ENCODE peak calls at places on chromosome 12, in nine cellular contexts. One of them, this sample, is unnamed.

GRCh38 chr12:127485528-127485927 is 781.4 kb upstream of the TMEM132C start:
- DNase-seq in cardiac fibroblast: peak
- DNase-seq in fibroblast of the aortic adventitia: peak
- DNase-seq in A673: peak
- DNase-seq in OCI-LY7: no peak
- DNase-seq in activated B cell treated with CpG ODN at 0.5 μM for 24 hours: no peak
- DNase-seq in choroid plexus epithelial cell: peak
- DNase-seq in mesothelial cell of epicardium: no peak
- DNase-seq in body of pancreas: no peak
- DNase-seq in this sample: peak

GRCh38 chr12:34106172-34106571 is 83.9 kb downstream of the ALG10 start:
- DNase-seq in cardiac fibroblast: no peak
- DNase-seq in fibroblast of the aortic adventitia: no peak
- DNase-seq in A673: no peak
- DNase-seq in OCI-LY7: no peak
- DNase-seq in activated B cell treated with CpG ODN at 0.5 μM for 24 hours: no peak
- DNase-seq in choroid plexus epithelial cell: no peak
- DNase-seq in mesothelial cell of epicardium: no peak
- DNase-seq in body of pancreas: no peak
- DNase-seq in this sample: no peak

GRCh38 chr12:67697981-67698380 is 49.4 kb downstream of the DYRK2 start:
- DNase-seq in cardiac fibroblast: no peak
- DNase-seq in fibroblast of the aortic adventitia: peak
- DNase-seq in A673: no peak
- DNase-seq in OCI-LY7: no peak
- DNase-seq in activated B cell treated with CpG ODN at 0.5 μM for 24 hours: no peak
- DNase-seq in choroid plexus epithelial cell: no peak
- DNase-seq in mesothelial cell of epicardium: no peak
- DNase-seq in body of pancreas: no peak
- DNase-seq in this sample: no peak

GRCh38 chr12:83826112-83826511 is 1086.5 kb downstream of the SLC6A15 start:
- DNase-seq in cardiac fibroblast: peak
- DNase-seq in fibroblast of the aortic adventitia: peak
- DNase-seq in A673: peak
- DNase-seq in OCI-LY7: peak
- DNase-seq in activated B cell treated with CpG ODN at 0.5 μM for 24 hours: no peak
- DNase-seq in choroid plexus epithelial cell: peak
- DNase-seq in mesothelial cell of epicardium: no peak
- DNase-seq in body of pancreas: peak
- DNase-seq in this sample: peak

GRCh38 chr12:103966736-103967135 is 1.1 kb downstream of the TDG start:
- DNase-seq in cardiac fibroblast: peak
- DNase-seq in fibroblast of the aortic adventitia: peak
- DNase-seq in A673: no peak
- DNase-seq in OCI-LY7: no peak
- DNase-seq in activated B cell treated with CpG ODN at 0.5 μM for 24 hours: no peak
- DNase-seq in choroid plexus epithelial cell: peak
- DNase-seq in mesothelial cell of epicardium: no peak
- DNase-seq in body of pancreas: no peak
- DNase-seq in this sample: no peak

GRCh38 chr12:2691001-2691339 is 103.8 kb upstream of the FKBP4 start:
- DNase-seq in cardiac fibroblast: no peak
- DNase-seq in fibroblast of the aortic adventitia: no peak
- DNase-seq in A673: no peak
- DNase-seq in OCI-LY7: no peak
- DNase-seq in activated B cell treated with CpG ODN at 0.5 μM for 24 hours: no peak
- DNase-seq in choroid plexus epithelial cell: peak
- DNase-seq in mesothelial cell of epicardium: no peak
- DNase-seq in body of pancreas: no peak
- DNase-seq in this sample: no peak

GRCh38 chr12:55737581-55738112 is 5.3 kb upstream of the GDF11 start:
- DNase-seq in cardiac fibroblast: no peak
- DNase-seq in fibroblast of the aortic adventitia: no peak
- DNase-seq in A673: peak
- DNase-seq in OCI-LY7: peak
- DNase-seq in activated B cell treated with CpG ODN at 0.5 μM for 24 hours: no peak
- DNase-seq in choroid plexus epithelial cell: no peak
- DNase-seq in mesothelial cell of epicardium: no peak
- DNase-seq in body of pancreas: no peak
- DNase-seq in this sample: no peak

GRCh38 chr12:63075376-63076000 is 75.5 kb downstream of the AVPR1A start:
- DNase-seq in cardiac fibroblast: no peak
- DNase-seq in fibroblast of the aortic adventitia: no peak
- DNase-seq in A673: no peak
- DNase-seq in OCI-LY7: no peak
- DNase-seq in activated B cell treated with CpG ODN at 0.5 μM for 24 hours: no peak
- DNase-seq in choroid plexus epithelial cell: no peak
- DNase-seq in mesothelial cell of epicardium: no peak
- DNase-seq in body of pancreas: no peak
- DNase-seq in this sample: no peak

GRCh38 chr12:112584266-112584722 is 165.5 kb downstream of the PTPN11 start:
- DNase-seq in cardiac fibroblast: peak
- DNase-seq in fibroblast of the aortic adventitia: no peak
- DNase-seq in A673: peak
- DNase-seq in OCI-LY7: peak
- DNase-seq in activated B cell treated with CpG ODN at 0.5 μM for 24 hours: no peak
- DNase-seq in choroid plexus epithelial cell: no peak
- DNase-seq in mesothelial cell of epicardium: no peak
- DNase-seq in body of pancreas: no peak
- DNase-seq in this sample: no peak

GRCh38 chr12:88870000-88870737 is 289.9 kb upstream of the KITLG start:
- DNase-seq in cardiac fibroblast: peak
- DNase-seq in fibroblast of the aortic adventitia: peak
- DNase-seq in A673: no peak
- DNase-seq in OCI-LY7: no peak
- DNase-seq in activated B cell treated with CpG ODN at 0.5 μM for 24 hours: no peak
- DNase-seq in choroid plexus epithelial cell: peak
- DNase-seq in mesothelial cell of epicardium: no peak
- DNase-seq in body of pancreas: no peak
- DNase-seq in this sample: peak

GRCh38 chr12:16870845-16871244 is 264.9 kb upstream of the LMO3 start:
- DNase-seq in cardiac fibroblast: no peak
- DNase-seq in fibroblast of the aortic adventitia: no peak
- DNase-seq in A673: no peak
- DNase-seq in OCI-LY7: no peak
- DNase-seq in activated B cell treated with CpG ODN at 0.5 μM for 24 hours: no peak
- DNase-seq in choroid plexus epithelial cell: no peak
- DNase-seq in mesothelial cell of epicardium: no peak
- DNase-seq in body of pancreas: no peak
- DNase-seq in this sample: no peak

GRCh38 chr12:75585309-75585708 is 73.9 kb upstream of the KRR1 start:
- DNase-seq in cardiac fibroblast: peak
- DNase-seq in fibroblast of the aortic adventitia: peak
- DNase-seq in A673: no peak
- DNase-seq in OCI-LY7: no peak
- DNase-seq in activated B cell treated with CpG ODN at 0.5 μM for 24 hours: no peak
- DNase-seq in choroid plexus epithelial cell: peak
- DNase-seq in mesothelial cell of epicardium: no peak
- DNase-seq in body of pancreas: no peak
- DNase-seq in this sample: peak

GRCh38 chr12:104026841-104027599 is 23.0 kb downstream of the GLT8D2 start:
- DNase-seq in cardiac fibroblast: no peak
- DNase-seq in fibroblast of the aortic adventitia: no peak
- DNase-seq in A673: no peak
- DNase-seq in OCI-LY7: no peak
- DNase-seq in activated B cell treated with CpG ODN at 0.5 μM for 24 hours: no peak
- DNase-seq in choroid plexus epithelial cell: no peak
- DNase-seq in mesothelial cell of epicardium: no peak
- DNase-seq in body of pancreas: no peak
- DNase-seq in this sample: no peak

GRCh38 chr12:108642269-108642870 is 8.7 kb upstream of the SELPLG start:
- DNase-seq in cardiac fibroblast: no peak
- DNase-seq in fibroblast of the aortic adventitia: no peak
- DNase-seq in A673: no peak
- DNase-seq in OCI-LY7: peak
- DNase-seq in activated B cell treated with CpG ODN at 0.5 μM for 24 hours: no peak
- DNase-seq in choroid plexus epithelial cell: no peak
- DNase-seq in mesothelial cell of epicardium: no peak
- DNase-seq in body of pancreas: no peak
- DNase-seq in this sample: no peak

GRCh38 chr12:75854681-75855309 is 176.8 kb downstream of the PHLDA1 start:
- DNase-seq in cardiac fibroblast: peak
- DNase-seq in fibroblast of the aortic adventitia: peak
- DNase-seq in A673: no peak
- DNase-seq in OCI-LY7: no peak
- DNase-seq in activated B cell treated with CpG ODN at 0.5 μM for 24 hours: no peak
- DNase-seq in choroid plexus epithelial cell: no peak
- DNase-seq in mesothelial cell of epicardium: no peak
- DNase-seq in body of pancreas: no peak
- DNase-seq in this sample: peak

GRCh38 chr12:3315201-3315661 is 175.8 kb upstream of the PRMT8 start:
- DNase-seq in cardiac fibroblast: peak
- DNase-seq in fibroblast of the aortic adventitia: peak
- DNase-seq in A673: no peak
- DNase-seq in OCI-LY7: no peak
- DNase-seq in activated B cell treated with CpG ODN at 0.5 μM for 24 hours: no peak
- DNase-seq in choroid plexus epithelial cell: peak
- DNase-seq in mesothelial cell of epicardium: no peak
- DNase-seq in body of pancreas: peak
- DNase-seq in this sample: peak

GRCh38 chr12:48336564-48336963 is 14.2 kb downstream of the ZNF641 start:
- DNase-seq in cardiac fibroblast: peak
- DNase-seq in fibroblast of the aortic adventitia: no peak
- DNase-seq in A673: no peak
- DNase-seq in OCI-LY7: peak
- DNase-seq in activated B cell treated with CpG ODN at 0.5 μM for 24 hours: no peak
- DNase-seq in choroid plexus epithelial cell: peak
- DNase-seq in mesothelial cell of epicardium: no peak
- DNase-seq in body of pancreas: no peak
- DNase-seq in this sample: no peak
- TF ChIP-seq CTCF in cardiac fibroblast: no peak
- TF ChIP-seq CTCF in fibroblast of the aortic adventitia: no peak
- TF ChIP-seq CTCF in A673: peak
- TF ChIP-seq CTCF in OCI-LY7: peak
- TF ChIP-seq CTCF in activated B cell treated with CpG ODN at 0.5 μM for 24 hours: no peak
- TF ChIP-seq CTCF in choroid plexus epithelial cell: peak
- TF ChIP-seq CTCF in mesothelial cell of epicardium: no peak
- TF ChIP-seq CTCF in body of pancreas: no peak
- TF ChIP-seq CTCF in this sample: peak

GRCh38 chr12:105085537-105085936 is 1.3 kb upstream of the ALDH1L2 start:
- DNase-seq in cardiac fibroblast: no peak
- DNase-seq in fibroblast of the aortic adventitia: no peak
- DNase-seq in A673: peak
- DNase-seq in OCI-LY7: no peak
- DNase-seq in activated B cell treated with CpG ODN at 0.5 μM for 24 hours: no peak
- DNase-seq in choroid plexus epithelial cell: no peak
- DNase-seq in mesothelial cell of epicardium: no peak
- DNase-seq in body of pancreas: no peak
- DNase-seq in this sample: no peak
- TF ChIP-seq CTCF in cardiac fibroblast: no peak
- TF ChIP-seq CTCF in fibroblast of the aortic adventitia: no peak
- TF ChIP-seq CTCF in A673: peak
- TF ChIP-seq CTCF in OCI-LY7: peak
- TF ChIP-seq CTCF in activated B cell treated with CpG ODN at 0.5 μM for 24 hours: no peak
- TF ChIP-seq CTCF in choroid plexus epithelial cell: peak
- TF ChIP-seq CTCF in mesothelial cell of epicardium: no peak
- TF ChIP-seq CTCF in body of pancreas: no peak
- TF ChIP-seq CTCF in this sample: peak

GRCh38 chr12:52168019-52168717 is 23.6 kb downstream of the KRT80 start:
- DNase-seq in cardiac fibroblast: peak
- DNase-seq in fibroblast of the aortic adventitia: no peak
- DNase-seq in A673: no peak
- DNase-seq in OCI-LY7: no peak
- DNase-seq in activated B cell treated with CpG ODN at 0.5 μM for 24 hours: no peak
- DNase-seq in choroid plexus epithelial cell: peak
- DNase-seq in mesothelial cell of epicardium: no peak
- DNase-seq in body of pancreas: no peak
- DNase-seq in this sample: no peak

GRCh38 chr12:52167578-52167977 is 24.2 kb downstream of the KRT80 start:
- DNase-seq in cardiac fibroblast: no peak
- DNase-seq in fibroblast of the aortic adventitia: no peak
- DNase-seq in A673: no peak
- DNase-seq in OCI-LY7: no peak
- DNase-seq in activated B cell treated with CpG ODN at 0.5 μM for 24 hours: no peak
- DNase-seq in choroid plexus epithelial cell: no peak
- DNase-seq in mesothelial cell of epicardium: no peak
- DNase-seq in body of pancreas: no peak
- DNase-seq in this sample: no peak

GRCh38 chr12:52171950-52172512 is 19.8 kb downstream of the KRT80 start:
- DNase-seq in cardiac fibroblast: peak
- DNase-seq in fibroblast of the aortic adventitia: peak
- DNase-seq in A673: no peak
- DNase-seq in OCI-LY7: no peak
- DNase-seq in activated B cell treated with CpG ODN at 0.5 μM for 24 hours: no peak
- DNase-seq in choroid plexus epithelial cell: no peak
- DNase-seq in mesothelial cell of epicardium: no peak
- DNase-seq in body of pancreas: peak
- DNase-seq in this sample: peak

GRCh38 chr12:52170827-52171226 is 21.0 kb downstream of the KRT80 start:
- DNase-seq in cardiac fibroblast: no peak
- DNase-seq in fibroblast of the aortic adventitia: no peak
- DNase-seq in A673: no peak
- DNase-seq in OCI-LY7: no peak
- DNase-seq in activated B cell treated with CpG ODN at 0.5 μM for 24 hours: no peak
- DNase-seq in choroid plexus epithelial cell: no peak
- DNase-seq in mesothelial cell of epicardium: no peak
- DNase-seq in body of pancreas: no peak
- DNase-seq in this sample: no peak

GRCh38 chr12:52169886-52170285 is 21.9 kb downstream of the KRT80 start:
- DNase-seq in cardiac fibroblast: no peak
- DNase-seq in fibroblast of the aortic adventitia: no peak
- DNase-seq in A673: no peak
- DNase-seq in OCI-LY7: no peak
- DNase-seq in activated B cell treated with CpG ODN at 0.5 μM for 24 hours: no peak
- DNase-seq in choroid plexus epithelial cell: no peak
- DNase-seq in mesothelial cell of epicardium: no peak
- DNase-seq in body of pancreas: no peak
- DNase-seq in this sample: no peak
- TF ChIP-seq CTCF in cardiac fibroblast: no peak
- TF ChIP-seq CTCF in fibroblast of the aortic adventitia: no peak
- TF ChIP-seq CTCF in A673: no peak
- TF ChIP-seq CTCF in OCI-LY7: no peak
- TF ChIP-seq CTCF in activated B cell treated with CpG ODN at 0.5 μM for 24 hours: no peak
- TF ChIP-seq CTCF in choroid plexus epithelial cell: no peak
- TF ChIP-seq CTCF in mesothelial cell of epicardium: no peak
- TF ChIP-seq CTCF in body of pancreas: no peak
- TF ChIP-seq CTCF in this sample: no peak

DNA sequence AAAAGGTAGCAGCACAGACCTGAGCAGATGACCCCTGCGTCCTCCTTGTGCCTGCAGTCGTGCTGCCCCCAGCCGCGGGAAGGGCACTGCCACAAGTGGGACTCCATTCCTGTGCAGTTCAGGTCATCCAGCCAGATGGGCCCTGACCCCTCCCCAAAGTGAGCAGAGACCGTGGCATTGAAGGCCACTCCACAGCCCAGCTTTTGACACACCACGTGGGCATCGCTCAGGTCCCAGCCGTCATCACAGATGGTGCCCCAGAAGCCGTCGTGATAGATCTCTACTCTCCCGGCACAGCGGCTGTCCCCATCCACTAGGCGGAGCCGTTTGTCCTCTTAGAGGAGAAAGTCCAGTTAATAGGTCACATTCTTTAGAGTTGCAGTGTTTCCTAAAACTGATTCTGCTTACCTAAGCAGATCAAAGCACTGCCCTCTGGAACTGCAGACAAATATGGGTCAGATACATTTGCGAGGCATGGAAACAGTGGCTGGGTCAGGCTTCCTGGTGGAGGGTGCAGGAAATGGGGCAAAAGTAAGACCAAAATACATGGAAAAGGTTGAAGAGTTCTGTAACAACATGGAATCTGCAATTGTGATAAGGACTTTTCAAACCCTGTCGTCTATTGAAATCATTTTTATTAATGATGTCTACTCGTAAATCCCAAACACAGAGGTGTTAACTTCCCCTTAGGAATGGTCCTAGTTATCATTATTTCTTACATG is 69.4 kb downstream of the CD163L1 start:
- DNase-seq in cardiac fibroblast: peak
- DNase-seq in fibroblast of the aortic adventitia: peak
- DNase-seq in A673: peak
- DNase-seq in OCI-LY7: peak
- DNase-seq in activated B cell treated with CpG ODN at 0.5 μM for 24 hours: no peak
- DNase-seq in choroid plexus epithelial cell: peak
- DNase-seq in mesothelial cell of epicardium: no peak
- DNase-seq in body of pancreas: peak
- DNase-seq in this sample: peak
- TF ChIP-seq CTCF in cardiac fibroblast: peak
- TF ChIP-seq CTCF in fibroblast of the aortic adventitia: peak
- TF ChIP-seq CTCF in A673: peak
- TF ChIP-seq CTCF in OCI-LY7: peak
- TF ChIP-seq CTCF in activated B cell treated with CpG ODN at 0.5 μM for 24 hours: no peak
- TF ChIP-seq CTCF in choroid plexus epithelial cell: peak
- TF ChIP-seq CTCF in mesothelial cell of epicardium: no peak
- TF ChIP-seq CTCF in body of pancreas: peak
- TF ChIP-seq CTCF in this sample: peak

This sample was measured in HFFc6.